ENCODE peak calls at places on chromosomes 6 and 20, in eight cellular contexts. One of them, this sample, is unnamed.

GRCh38 chr6:137759624-137760023 is 107.4 kb upstream of the TNFAIP3 start:
- DNase-seq in transverse colon: no peak
- DNase-seq in prostate gland: no peak
- DNase-seq in breast epithelium: no peak
- DNase-seq in GM12878: no peak
- DNase-seq in sigmoid colon: no peak
- DNase-seq in HCT116: no peak
- DNase-seq in H1: no peak
- DNase-seq in this sample: no peak

GRCh38 chr20:57716202-57716601 is 6.4 kb upstream of the PMEPA1 start:
- DNase-seq in transverse colon: no peak
- DNase-seq in prostate gland: no peak
- DNase-seq in breast epithelium: no peak
- DNase-seq in GM12878: no peak
- DNase-seq in sigmoid colon: no peak
- DNase-seq in HCT116: no peak
- DNase-seq in H1: no peak
- DNase-seq in this sample: no peak

GRCh38 chr20:43040427-43040826 is 149.3 kb downstream of the PTPRT start:
- DNase-seq in transverse colon: no peak
- DNase-seq in prostate gland: no peak
- DNase-seq in breast epithelium: no peak
- DNase-seq in GM12878: no peak
- DNase-seq in sigmoid colon: no peak
- DNase-seq in HCT116: no peak
- DNase-seq in H1: no peak
- DNase-seq in this sample: no peak

GRCh38 chr6:137013031-137013430 is 31.7 kb downstream of the IL20RA start:
- DNase-seq in transverse colon: no peak
- DNase-seq in prostate gland: no peak
- DNase-seq in breast epithelium: no peak
- DNase-seq in GM12878: no peak
- DNase-seq in sigmoid colon: no peak
- DNase-seq in HCT116: no peak
- DNase-seq in H1: no peak
- DNase-seq in this sample: no peak

GRCh38 chr6:67265996-67266768 is 1368.9 kb upstream of the ADGRB3 start:
- DNase-seq in transverse colon: no peak
- DNase-seq in prostate gland: no peak
- DNase-seq in breast epithelium: no peak
- DNase-seq in GM12878: no peak
- DNase-seq in sigmoid colon: no peak
- DNase-seq in HCT116: no peak
- DNase-seq in H1: no peak
- DNase-seq in this sample: no peak

GRCh38 chr6:110682460-110682853 is 132.8 kb downstream of the CDK19 start:
- DNase-seq in transverse colon: peak; percentile 66
- DNase-seq in prostate gland: peak; percentile 86
- DNase-seq in breast epithelium: peak; percentile 47
- DNase-seq in GM12878: peak; percentile 85
- DNase-seq in sigmoid colon: peak; percentile 70
- DNase-seq in HCT116: peak; percentile 77
- DNase-seq in H1: no peak
- DNase-seq in this sample: no peak

GRCh38 chr6:89379281-89379680 is 26.8 kb upstream of the UBE2J1 start:
- DNase-seq in transverse colon: no peak
- DNase-seq in prostate gland: no peak
- DNase-seq in breast epithelium: no peak
- DNase-seq in GM12878: no peak
- DNase-seq in sigmoid colon: no peak
- DNase-seq in HCT116: no peak
- DNase-seq in H1: no peak
- DNase-seq in this sample: no peak

GRCh38 chr20:41580384-41580783 is 37.8 kb downstream of the CHD6 start:
- DNase-seq in transverse colon: no peak
- DNase-seq in prostate gland: no peak
- DNase-seq in breast epithelium: no peak
- DNase-seq in GM12878: no peak
- DNase-seq in sigmoid colon: no peak
- DNase-seq in HCT116: no peak
- DNase-seq in H1: no peak
- DNase-seq in this sample: no peak

GRCh38 chr20:25297141-25297905 is 49.4 kb downstream of the PYGB start:
- DNase-seq in transverse colon: peak; percentile 41
- DNase-seq in prostate gland: no peak
- DNase-seq in breast epithelium: no peak
- DNase-seq in GM12878: peak; percentile 65
- DNase-seq in sigmoid colon: no peak
- DNase-seq in HCT116: no peak
- DNase-seq in H1: no peak
- DNase-seq in this sample: no peak

GRCh38 chr6:13488015-13488895 is 855 bp upstream of the GFOD1 start:
- DNase-seq in transverse colon: peak; percentile 59
- DNase-seq in prostate gland: peak; percentile 26
- DNase-seq in breast epithelium: no peak
- DNase-seq in GM12878: no peak
- DNase-seq in sigmoid colon: peak; percentile 84
- DNase-seq in HCT116: no peak
- DNase-seq in H1: no peak
- DNase-seq in this sample: peak; percentile 89

GRCh38 chr6:87900160-87900698 is 147.4 kb upstream of the SPACA1 start:
- DNase-seq in transverse colon: no peak
- DNase-seq in prostate gland: no peak
- DNase-seq in breast epithelium: no peak
- DNase-seq in GM12878: no peak
- DNase-seq in sigmoid colon: no peak
- DNase-seq in HCT116: no peak
- DNase-seq in H1: no peak
- DNase-seq in this sample: peak; percentile 68

GRCh38 chr6:154805288-154805911 is 72.2 kb downstream of the SCAF8 start:
- DNase-seq in transverse colon: no peak
- DNase-seq in prostate gland: no peak
- DNase-seq in breast epithelium: no peak
- DNase-seq in GM12878: no peak
- DNase-seq in sigmoid colon: no peak
- DNase-seq in HCT116: peak; percentile 31
- DNase-seq in H1: no peak
- DNase-seq in this sample: no peak

GRCh38 chr6:714100-714499 is 21.2 kb upstream of the EXOC2 start:
- DNase-seq in transverse colon: no peak
- DNase-seq in prostate gland: no peak
- DNase-seq in breast epithelium: no peak
- DNase-seq in GM12878: no peak
- DNase-seq in sigmoid colon: no peak
- DNase-seq in HCT116: no peak
- DNase-seq in H1: no peak
- DNase-seq in this sample: no peak

GRCh38 chr6:129498950-129499870 is 210.8 kb downstream of the ARHGAP18 start:
- DNase-seq in transverse colon: no peak
- DNase-seq in prostate gland: peak; percentile 36
- DNase-seq in breast epithelium: no peak
- DNase-seq in GM12878: no peak
- DNase-seq in sigmoid colon: no peak
- DNase-seq in HCT116: peak; percentile 67
- DNase-seq in H1: no peak
- DNase-seq in this sample: no peak

GRCh38 chr20:4688342-4688741 is 33.4 kb upstream of the PRND start:
- DNase-seq in transverse colon: no peak
- DNase-seq in prostate gland: no peak
- DNase-seq in breast epithelium: no peak
- DNase-seq in GM12878: no peak
- DNase-seq in sigmoid colon: no peak
- DNase-seq in HCT116: no peak
- DNase-seq in H1: no peak
- DNase-seq in this sample: no peak

GRCh38 chr6:139540276-139540675 is 165.8 kb upstream of the CITED2 start:
- DNase-seq in transverse colon: peak; percentile 35
- DNase-seq in prostate gland: no peak
- DNase-seq in breast epithelium: no peak
- DNase-seq in GM12878: peak; percentile 32
- DNase-seq in sigmoid colon: no peak
- DNase-seq in HCT116: no peak
- DNase-seq in H1: no peak
- DNase-seq in this sample: peak; percentile 76

GRCh38 chr20:46031701-46032254 is 2.8 kb downstream of the SLC12A5 start:
- DNase-seq in transverse colon: no peak
- DNase-seq in prostate gland: no peak
- DNase-seq in breast epithelium: no peak
- DNase-seq in GM12878: no peak
- DNase-seq in sigmoid colon: no peak
- DNase-seq in HCT116: no peak
- DNase-seq in H1: no peak
- DNase-seq in this sample: no peak

DNA sequence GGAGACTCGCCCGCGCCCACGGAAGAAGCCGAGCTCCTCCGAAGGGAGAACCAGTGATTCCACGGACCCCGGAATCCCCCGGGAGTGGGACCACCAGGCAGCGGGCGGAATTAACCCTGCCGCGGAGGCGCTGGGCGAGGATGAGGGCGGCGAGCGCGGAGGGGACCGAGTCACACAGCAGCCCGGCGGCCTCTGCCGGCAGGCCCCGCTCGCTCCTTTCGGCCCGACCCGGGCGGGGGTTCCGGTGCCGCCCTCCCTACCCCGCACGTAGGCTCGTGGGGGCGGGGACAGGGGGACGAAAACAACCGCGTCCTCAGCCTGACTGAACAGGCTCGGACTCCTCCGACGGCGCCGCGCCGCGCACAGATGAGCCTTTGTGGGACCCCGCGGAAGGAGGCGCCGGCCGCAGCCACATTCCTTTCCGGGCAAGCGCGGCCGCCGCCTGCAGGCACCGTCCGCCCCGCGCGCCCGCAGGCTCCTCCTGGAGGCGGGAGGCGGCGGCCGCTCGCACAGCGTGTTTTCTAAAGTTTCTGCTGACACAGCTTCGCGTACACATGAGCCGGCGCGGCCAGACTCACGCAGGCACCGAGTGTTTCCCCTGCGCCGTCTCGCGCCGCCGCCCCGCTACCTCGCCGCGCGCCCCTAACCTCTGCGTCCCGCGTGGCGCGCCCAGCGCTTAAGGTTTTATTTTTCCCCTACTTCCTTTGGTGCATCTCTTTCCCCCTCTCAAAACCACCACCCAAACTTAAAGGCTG is 244.3 kb downstream of the ARID1B start:
- DNase-seq in transverse colon: peak; percentile 94
- DNase-seq in prostate gland: peak; percentile 92
- DNase-seq in breast epithelium: peak; percentile 95
- DNase-seq in GM12878: no peak
- DNase-seq in sigmoid colon: peak; percentile 97
- DNase-seq in HCT116: peak; percentile 59
- DNase-seq in H1: peak; percentile 65
- DNase-seq in this sample: peak; percentile 98
- TF ChIP-seq POLR2A in transverse colon: peak; percentile 97
- TF ChIP-seq POLR2A in prostate gland: peak; percentile 98
- TF ChIP-seq POLR2A in breast epithelium: peak; percentile 87
- TF ChIP-seq POLR2A in GM12878: peak; percentile 98
- TF ChIP-seq POLR2A in sigmoid colon: peak; percentile 92
- TF ChIP-seq POLR2A in HCT116: peak; percentile 66
- TF ChIP-seq POLR2A in H1: peak; percentile 94
- TF ChIP-seq POLR2A in this sample: peak; percentile 95

DNA sequence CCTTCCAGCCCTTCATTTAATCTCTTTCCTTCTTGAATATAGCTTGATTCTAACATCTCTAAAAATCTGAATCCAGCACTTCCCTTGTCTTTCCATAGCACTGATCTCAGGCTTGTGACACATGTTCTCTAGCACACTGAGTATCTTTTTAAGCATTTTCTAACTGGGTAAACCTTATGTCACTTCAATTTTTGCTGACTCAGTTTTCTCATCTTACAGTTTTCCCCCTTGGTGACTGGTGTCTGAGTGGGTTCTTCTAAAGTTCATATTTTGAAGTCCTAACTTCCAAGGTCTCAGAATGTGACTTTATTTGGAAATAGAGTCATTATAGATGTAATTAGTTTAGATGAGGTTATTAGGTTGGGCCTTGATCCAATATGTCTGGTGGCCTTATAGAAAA is 153.9 kb downstream of the PAK5 start:
- DNase-seq in transverse colon: no peak
- DNase-seq in prostate gland: no peak
- DNase-seq in breast epithelium: no peak
- DNase-seq in GM12878: no peak
- DNase-seq in sigmoid colon: no peak
- DNase-seq in HCT116: no peak
- DNase-seq in H1: no peak
- DNase-seq in this sample: no peak
- H3K27ac ChIP-seq in transverse colon: no peak overlapping the region
- H3K27ac ChIP-seq in prostate gland: no peak overlapping the region
- H3K27ac ChIP-seq in breast epithelium: no peak overlapping the region
- H3K27ac ChIP-seq in GM12878: no peak overlapping the region
- H3K27ac ChIP-seq in sigmoid colon: no peak overlapping the region
- H3K27ac ChIP-seq in HCT116: no peak overlapping the region
- H3K27ac ChIP-seq in H1: no peak overlapping the region
- H3K27ac ChIP-seq in this sample: no peak overlapping the region

DNA sequence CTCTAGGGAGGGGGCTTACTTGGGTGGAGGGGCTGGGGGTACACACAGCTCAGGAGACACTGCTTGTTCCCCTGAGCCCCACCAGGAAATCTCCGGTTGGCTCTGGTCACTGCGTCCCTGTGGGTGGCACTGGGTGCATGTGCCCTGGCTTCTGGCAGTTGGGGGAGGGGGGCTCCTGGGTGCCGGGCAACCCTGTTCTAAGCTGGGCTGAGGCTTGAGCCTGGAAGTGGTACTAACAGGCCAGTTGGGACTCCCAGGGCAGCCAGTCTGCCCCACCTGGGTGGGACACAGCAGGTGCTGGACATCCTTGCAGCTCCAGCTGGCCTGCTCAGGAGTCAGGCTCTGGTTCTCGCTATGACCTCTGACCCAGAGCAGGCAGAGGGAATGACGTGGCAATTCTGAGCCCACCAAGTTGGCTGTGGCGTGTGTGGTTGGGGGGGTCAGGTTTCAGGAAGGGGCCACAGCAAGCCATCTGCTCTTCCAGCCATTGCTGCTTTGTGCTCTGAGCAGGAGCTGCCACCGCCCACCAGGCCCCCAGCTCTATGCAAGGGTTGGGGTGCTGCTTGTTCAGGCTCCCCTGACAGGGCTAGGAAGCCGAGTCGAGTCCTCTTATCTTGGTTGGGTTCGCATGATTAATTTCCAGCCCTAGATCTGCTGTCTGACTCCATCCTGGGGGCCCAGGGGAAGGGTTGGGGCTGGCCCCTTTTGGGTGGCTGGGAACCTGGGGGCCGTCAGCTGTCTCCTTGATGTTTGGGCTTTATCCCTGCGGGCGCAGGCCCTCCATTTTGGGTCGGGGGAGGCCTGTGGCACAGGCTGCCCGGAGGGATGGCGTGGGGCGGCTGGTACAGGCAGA is 590 bp downstream of the C20orf204 start:
- DNase-seq in transverse colon: no peak
- DNase-seq in prostate gland: no peak
- DNase-seq in breast epithelium: no peak
- DNase-seq in GM12878: no peak
- DNase-seq in sigmoid colon: no peak
- DNase-seq in HCT116: no peak
- DNase-seq in H1: no peak
- DNase-seq in this sample: peak; percentile 73
- TF ChIP-seq POLR2AphosphoS5 in transverse colon: no peak
- TF ChIP-seq POLR2AphosphoS5 in prostate gland: no peak
- TF ChIP-seq POLR2AphosphoS5 in breast epithelium: no peak
- TF ChIP-seq POLR2AphosphoS5 in GM12878: peak; percentile 65
- TF ChIP-seq POLR2AphosphoS5 in sigmoid colon: no peak
- TF ChIP-seq POLR2AphosphoS5 in HCT116: no peak
- TF ChIP-seq POLR2AphosphoS5 in H1: no peak
- TF ChIP-seq POLR2AphosphoS5 in this sample: no peak

GRCh38 chr20:10434832-10435812 is at the start of gene SLX4IP:
- DNase-seq in transverse colon: peak; percentile 94
- DNase-seq in prostate gland: peak; percentile 96
- DNase-seq in breast epithelium: peak; percentile 94
- DNase-seq in GM12878: peak; percentile 88
- DNase-seq in sigmoid colon: peak; percentile 96
- DNase-seq in HCT116: peak; percentile 97
- DNase-seq in H1: peak; percentile 85
- DNase-seq in this sample: peak; percentile 95
- TF ChIP-seq POLR2A in transverse colon: peak; percentile 59
- TF ChIP-seq POLR2A in prostate gland: peak; percentile 27
- TF ChIP-seq POLR2A in breast epithelium: no peak
- TF ChIP-seq POLR2A in GM12878: peak; percentile 81
- TF ChIP-seq POLR2A in sigmoid colon: no peak
- TF ChIP-seq POLR2A in HCT116: peak; percentile 78
- TF ChIP-seq POLR2A in H1: peak; percentile 88
- TF ChIP-seq POLR2A in this sample: no peak

This sample was measured in spleen.